ENCODE peak calls at places on chromosomes 12 and 14, in nine cellular contexts. V, A, F, B, X, D, O, S and J are unnamed samples.

GRCh38 chr12:4270670-4271432 is 2.7 kb upstream of the CCND2 start:
- DNase-seq in V (peak), A (no peak), F (no peak), B (no peak), X (no peak), D (peak), O (no peak), S (no peak), J (no peak)

GRCh38 chr12:43291516-43291915 is 260.5 kb downstream of the ADAMTS20 start:
- DNase-seq in V (peak), A (peak), F (no peak), B (no peak), X (no peak), D (no peak), O (peak), S (no peak), J (no peak)

GRCh38 chr14:33948143-33948962 is 2.5 kb downstream of the EGLN3 start:
- DNase-seq in V (no peak), A (no peak), F (no peak), B (no peak), X (no peak), D (no peak), O (no peak), S (no peak), J (peak)

GRCh38 chr12:123886931-123887582 is 85.6 kb downstream of the CCDC92 start:
- DNase-seq in V (no peak), A (no peak), F (no peak), B (no peak), X (no peak), D (no peak), O (no peak), S (no peak), J (no peak)

GRCh38 chr12:26010293-26010821 is 51.9 kb downstream of the RASSF8 start:
- DNase-seq in V (peak), A (no peak), F (no peak), B (no peak), X (no peak), D (no peak), O (peak), S (no peak), J (peak)

GRCh38 chr14:74919421-74920165 is 3.5 kb downstream of the RPS6KL1 start:
- DNase-seq in V (peak), A (no peak), F (no peak), B (no peak), X (no peak), D (no peak), O (no peak), S (no peak), J (no peak)

GRCh38 chr14:57578427-57579220 is 85.0 kb upstream of the CCDC198 start:
- DNase-seq in V (no peak), A (no peak), F (no peak), B (no peak), X (no peak), D (no peak), O (no peak), S (no peak), J (no peak)

GRCh38 chr14:100706860-100707259 is 19.8 kb upstream of the DLK1 start:
- DNase-seq in V (no peak), A (no peak), F (no peak), B (no peak), X (no peak), D (no peak), O (no peak), S (no peak), J (no peak)

GRCh38 chr12:24752763-24753462 is 196.0 kb downstream of the BCAT1 start:
- DNase-seq in V (no peak), A (no peak), F (no peak), B (no peak), X (no peak), D (no peak), O (no peak), S (no peak), J (no peak)

GRCh38 chr14:45610303-45610702 is 357.3 kb upstream of the MIS18BP1 start:
- DNase-seq in V (no peak), A (peak), F (no peak), B (peak), X (no peak), D (no peak), O (no peak), S (no peak), J (no peak)

GRCh38 chr14:54784657-54785056 is 118.0 kb downstream of the GCH1 start:
- DNase-seq in V (no peak), A (no peak), F (no peak), B (no peak), X (no peak), D (no peak), O (no peak), S (no peak), J (no peak)